ENCODE peak calls at places on chromosomes 5 and 9, in six cellular contexts. A, U, P, L, I and D are unnamed samples.

GRCh38 chr9:38127271-38127839 is 58.3 kb upstream of the SHB start:
- DNase-seq in A (no peak), U (no peak), P (no peak), L (no peak), I (no peak), D (no peak)

GRCh38 chr9:17059465-17059864 is 75.4 kb upstream of the CNTLN start:
- DNase-seq in A (no peak), U (no peak), P (no peak), L (no peak), I (no peak), D (no peak)

GRCh38 chr9:114770991-114771390 is 34.8 kb downstream of the TNFSF15 start:
- DNase-seq in A (no peak), U (no peak), P (no peak), L (no peak), I (no peak), D (no peak)

GRCh38 chr9:70192707-70193106 is 66.1 kb upstream of the SMC5 start:
- DNase-seq in A (no peak), U (no peak), P (no peak), L (no peak), I (peak; percentile 54), D (no peak)

GRCh38 chr5:112123060-112123459 is 296.0 kb downstream of the EPB41L4A start:
- DNase-seq in A (no peak), U (no peak), P (no peak), L (no peak), I (no peak), D (no peak)

GRCh38 chr5:75526065-75526464 is 14.4 kb downstream of the POLK start:
- DNase-seq in A (no peak), U (no peak), P (no peak), L (no peak), I (no peak), D (no peak)

GRCh38 chr5:34534237-34535108 is 121.7 kb upstream of the RAI14 start:
- DNase-seq in A (no peak), U (peak; percentile 91), P (no peak), L (no peak), I (no peak), D (no peak)

GRCh38 chr9:133377721-133378216 is 1.6 kb downstream of the STKLD1 start:
- DNase-seq in A (peak; percentile 22), U (peak; percentile 48), P (no peak), L (no peak), I (peak; percentile 70), D (no peak)

GRCh38 chr9:13026956-13027355 is 252.1 kb downstream of the LURAP1L start:
- DNase-seq in A (no peak), U (no peak), P (no peak), L (no peak), I (no peak), D (no peak)

GRCh38 chr9:128732576-128732975 is 8.6 kb upstream of the ZDHHC12 start:
- DNase-seq in A (no peak), U (no peak), P (no peak), L (no peak), I (no peak), D (no peak)

GRCh38 chr5:74042559-74043357 is 416.8 kb downstream of the ARHGEF28 start:
- DNase-seq in A (no peak), U (peak; percentile 79), P (no peak), L (no peak), I (no peak), D (no peak)

GRCh38 chr5:78799254-78800017 is 150.9 kb upstream of the LHFPL2 start:
- DNase-seq in A (no peak), U (peak; percentile 48), P (no peak), L (no peak), I (no peak), D (no peak)

GRCh38 chr9:109143881-109144562 is 23.0 kb downstream of the FRRS1L start:
- DNase-seq in A (peak; percentile 25), U (peak; percentile 5), P (no peak), L (no peak), I (peak; percentile 46), D (no peak)

GRCh38 chr5:147464211-147464610 is 45.7 kb downstream of the DPYSL3 start:
- DNase-seq in A (peak; percentile 65), U (no peak), P (no peak), L (no peak), I (no peak), D (no peak)

GRCh38 chr5:126414874-126415502 is 8.2 kb upstream of the GRAMD2B start:
- DNase-seq in A (no peak), U (peak; percentile 62), P (peak; percentile 39), L (no peak), I (no peak), D (no peak)

GRCh38 chr9:130666393-130667116 is 2.2 kb downstream of the PRDM12 start:
- DNase-seq in A (no peak), U (no peak), P (no peak), L (no peak), I (no peak), D (no peak)

GRCh38 chr5:1909346-1909985 is 26.7 kb upstream of the IRX4 start:
- DNase-seq in A (no peak), U (no peak), P (no peak), L (no peak), I (no peak), D (no peak)

GRCh38 chr5:115379622-115380344 is 83.3 kb upstream of the CCDC112 start:
- DNase-seq in A (peak; percentile 91), U (no peak), P (no peak), L (no peak), I (peak; percentile 91), D (no peak)

GRCh38 chr9:112712678-112713077 is 5.2 kb downstream of the INIP start:
- DNase-seq in A (no peak), U (no peak), P (no peak), L (no peak), I (no peak), D (no peak)

GRCh38 chr9:93480728-93481324 is 27.4 kb upstream of the FAM120AOS start:
- DNase-seq in A (no peak), U (no peak), P (no peak), L (no peak), I (no peak), D (no peak)

GRCh38 chr9:129392093-129392541 is 214.1 kb upstream of the IER5L start:
- DNase-seq in A (no peak), U (no peak), P (no peak), L (peak; percentile 38), I (no peak), D (no peak)

GRCh38 chr9:89606567-89607311 is 1.9 kb downstream of the GADD45G start:
- DNase-seq in A (peak; percentile 50), U (no peak), P (peak; percentile 68), L (no peak), I (no peak), D (no peak)

GRCh38 chr9:10272830-10273229 is 340.0 kb downstream of the PTPRD start:
- DNase-seq in A (no peak), U (no peak), P (no peak), L (no peak), I (no peak), D (no peak)

GRCh38 chr9:10274156-10274555 is 338.6 kb downstream of the PTPRD start:
- DNase-seq in A (no peak), U (no peak), P (no peak), L (no peak), I (no peak), D (no peak)

GRCh38 chr9:10265102-10265708 is 347.6 kb downstream of the PTPRD start:
- DNase-seq in A (no peak), U (no peak), P (no peak), L (no peak), I (no peak), D (no peak)

DNA sequence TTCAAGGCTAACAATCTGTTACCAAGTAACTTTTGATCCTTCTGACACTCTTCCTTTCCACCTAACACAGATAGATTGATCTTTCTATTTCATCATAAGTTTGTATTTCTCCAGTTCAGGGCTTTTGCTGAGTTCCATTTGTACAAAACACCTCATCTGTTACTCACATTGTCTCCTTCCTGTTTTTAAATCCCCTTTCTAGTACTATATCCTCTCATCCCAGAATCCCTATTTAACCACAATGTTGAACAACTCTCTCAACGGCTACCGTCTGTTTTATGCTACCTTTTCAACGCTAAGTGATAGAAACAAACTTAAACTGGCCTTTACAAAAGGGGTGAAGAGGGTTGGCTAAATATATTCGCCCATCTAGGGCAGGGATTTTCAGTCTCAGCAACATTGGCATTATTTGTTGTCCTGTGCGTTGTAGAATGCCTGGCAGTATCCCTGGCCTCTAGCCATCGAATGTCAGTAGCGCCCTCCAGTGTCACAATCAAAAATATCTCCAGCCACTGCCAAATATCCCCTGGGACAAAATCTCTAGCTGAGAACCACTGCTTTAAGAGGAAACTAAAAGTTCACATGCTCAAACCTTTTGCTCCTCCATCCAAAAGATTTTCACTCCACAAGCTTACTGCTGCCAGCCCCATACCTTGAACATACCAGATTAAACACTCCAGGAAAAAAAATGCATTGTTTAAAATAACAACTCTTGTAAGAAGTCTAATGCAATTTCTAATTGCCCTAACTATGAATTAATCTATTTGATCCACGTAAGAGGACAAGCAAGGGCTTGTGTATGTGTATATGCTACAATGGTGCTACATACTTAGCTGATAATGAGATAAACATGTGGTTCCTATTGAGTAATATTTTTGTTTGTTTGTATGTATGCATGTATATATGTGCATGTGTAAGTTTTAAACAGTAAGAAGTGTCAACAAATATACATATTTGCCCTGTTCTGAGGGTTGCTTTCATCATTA is 344.0 kb downstream of the PTPRD start:
- DNase-seq in A (peak; percentile 28), U (no peak), P (no peak), L (no peak), I (no peak), D (no peak)
- TF ChIP-seq CTCF in A (no peak), U (no peak), P (no peak), L (peak; percentile 60), I (peak; percentile 31), D (peak; percentile 71)

DNA sequence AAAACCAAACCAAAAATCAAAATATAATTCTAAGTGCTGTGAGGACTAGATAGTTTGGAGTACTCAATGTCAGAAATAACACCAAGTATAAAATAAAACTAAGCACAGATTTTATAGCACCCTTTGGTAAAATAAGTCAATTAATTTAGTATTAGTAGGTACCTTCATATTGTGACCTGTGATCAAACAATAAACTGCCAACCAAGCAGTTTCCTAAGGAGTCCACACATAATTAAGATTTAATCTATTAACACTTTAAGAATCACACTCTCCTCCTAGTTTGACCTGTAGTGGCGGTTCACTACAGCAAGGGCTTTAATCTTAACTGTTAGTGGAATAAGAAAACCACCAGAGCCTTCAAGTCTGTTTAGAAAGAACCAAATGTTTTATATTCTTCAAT is 2.8 kb downstream of the HNRNPK start:
- DNase-seq in A (no peak), U (no peak), P (no peak), L (no peak), I (no peak), D (no peak)
- TF ChIP-seq CTCF in A (no peak), U (no peak), P (no peak), L (no peak), I (no peak), D (no peak)

GRCh38 chr9:135989157-135989556 is 28.0 kb upstream of the UBAC1 start:
- DNase-seq in A (no peak), U (no peak), P (no peak), L (peak; percentile 63), I (no peak), D (no peak)
- TF ChIP-seq CTCF in A (no peak), U (no peak), P (no peak), L (no peak), I (no peak), D (no peak)

DNA sequence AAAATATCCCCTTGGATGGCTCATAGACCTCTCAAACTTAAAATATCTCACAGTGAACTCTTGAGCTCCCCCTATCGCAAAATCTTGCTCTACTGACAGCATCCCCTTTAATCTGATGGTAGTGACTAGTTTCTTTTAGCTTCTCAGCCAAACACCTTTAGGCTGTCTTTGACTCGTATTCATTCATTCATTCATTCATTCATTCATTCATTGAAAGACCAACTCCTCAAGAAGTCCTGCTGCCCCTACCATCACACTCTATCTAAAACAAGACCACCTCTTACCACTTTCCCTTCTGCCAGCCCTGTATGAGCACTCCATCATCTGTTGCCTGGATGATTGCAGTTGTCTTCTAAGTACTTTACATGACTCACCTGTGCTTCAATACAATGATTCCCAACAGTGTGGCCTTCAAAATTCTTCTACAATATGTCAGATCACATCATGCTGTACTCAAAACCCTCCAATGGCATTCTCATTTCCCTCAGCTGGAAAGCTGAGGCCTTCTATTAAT is 46.8 kb downstream of the ITGA2 start:
- DNase-seq in A (peak; percentile 38), U (no peak), P (no peak), L (no peak), I (no peak), D (no peak)
- TF ChIP-seq CTCF in A (peak; percentile 62), U (peak; percentile 35), P (no peak), L (peak; percentile 19), I (peak; percentile 38), D (peak; percentile 47)